ENCODE peak calls at places on chromosomes 7 and 10, in five cellular contexts. One of them, this sample, is unnamed.
A peak's percentile ranks its signal among the peaks of the same experiment; 100 is the strongest.

GRCh38 chr7:46880508-46881196 is 701.3 kb downstream of the TNS3 start:
- DNase-seq in Calu3: no peak
- DNase-seq in HAP-1: no peak
- DNase-seq in spleen: no peak
- DNase-seq in GM04504: no peak
- DNase-seq in this sample: no peak

GRCh38 chr10:86968994-86969355 is 693 bp downstream of the ADIRF start:
- DNase-seq in Calu3: no peak
- DNase-seq in HAP-1: no peak
- DNase-seq in spleen: no peak
- DNase-seq in GM04504: no peak
- DNase-seq in this sample: no peak

GRCh38 chr10:94546058-94546595 is 539 bp downstream of the HELLS start:
- DNase-seq in Calu3: no peak
- DNase-seq in HAP-1: peak; percentile 40
- DNase-seq in spleen: no peak
- DNase-seq in GM04504: peak; percentile 8
- DNase-seq in this sample: peak; percentile 5

GRCh38 chr7:150428671-150429451 is 21.6 kb upstream of the GIMAP8 start:
- DNase-seq in Calu3: peak; percentile 9
- DNase-seq in HAP-1: no peak
- DNase-seq in spleen: no peak
- DNase-seq in GM04504: peak; percentile 88
- DNase-seq in this sample: peak; percentile 69

GRCh38 chr7:149854611-149855367 is 16.6 kb downstream of the ZNF862 start:
- DNase-seq in Calu3: peak; percentile 48
- DNase-seq in HAP-1: peak; percentile 74
- DNase-seq in spleen: no peak
- DNase-seq in GM04504: peak; percentile 33
- DNase-seq in this sample: no peak

GRCh38 chr10:114691442-114691941 is 33.4 kb upstream of the ABLIM1 start:
- DNase-seq in Calu3: no peak
- DNase-seq in HAP-1: no peak
- DNase-seq in spleen: no peak
- DNase-seq in GM04504: no peak
- DNase-seq in this sample: no peak

GRCh38 chr7:50332241-50333176 is 28.0 kb downstream of the IKZF1 start:
- DNase-seq in Calu3: no peak
- DNase-seq in HAP-1: no peak
- DNase-seq in spleen: no peak
- DNase-seq in GM04504: no peak
- DNase-seq in this sample: no peak

GRCh38 chr7:148700693-148701092 is 2.0 kb downstream of the CUL1 start:
- DNase-seq in Calu3: peak; percentile 44
- DNase-seq in HAP-1: peak; percentile 65
- DNase-seq in spleen: no peak
- DNase-seq in GM04504: no peak
- DNase-seq in this sample: peak; percentile 36

GRCh38 chr10:6543431-6544005 is 36.6 kb downstream of the PRKCQ start:
- DNase-seq in Calu3: no peak
- DNase-seq in HAP-1: no peak
- DNase-seq in spleen: no peak
- DNase-seq in GM04504: no peak
- DNase-seq in this sample: peak; percentile 59

GRCh38 chr7:124399941-124400340 is 365.7 kb downstream of the GPR37 start:
- DNase-seq in Calu3: no peak
- DNase-seq in HAP-1: no peak
- DNase-seq in spleen: no peak
- DNase-seq in GM04504: no peak
- DNase-seq in this sample: no peak

GRCh38 chr10:69065406-69066361 is 22.2 kb upstream of the SRGN start:
- DNase-seq in Calu3: no peak
- DNase-seq in HAP-1: no peak
- DNase-seq in spleen: no peak
- DNase-seq in GM04504: no peak
- DNase-seq in this sample: peak; percentile 69

GRCh38 chr10:59625842-59626522 is 83.7 kb downstream of the SLC16A9 start:
- DNase-seq in Calu3: peak; percentile 54
- DNase-seq in HAP-1: peak; percentile 90
- DNase-seq in spleen: no peak
- DNase-seq in GM04504: peak; percentile 53
- DNase-seq in this sample: peak; percentile 56

This sample was measured in stimulated activated naive CD8-positive, alpha-beta T cell treated with anti-CD3 and anti-CD28 coated beads, Interleukin-15, amount 100 ng/mL, for 72 hours.